ENCODE peak calls at places on chromosomes 4 and X, in eight cellular contexts. A is A549; K is CD8-positive, alpha-beta memory T cell; V is CD4-positive, alpha-beta T cell; P is astrocyte; G is brain microvascular endothelial cell; N is dorsolateral prefrontal cortex; X is RWPE2. I is an unnamed sample.

GRCh38 chr4:183249854-183250253 is 70.2 kb downstream of the CLDN22 start:
- DNase-seq in X (no peak), V (no peak), G (peak), N (no peak), K (no peak), P (peak), A (peak), I (peak)

GRCh38 chr4:55087016-55087929 is 38.1 kb downstream of the KDR start:
- DNase-seq in A (no peak), K (no peak), X (no peak), G (no peak), N (no peak), V (no peak), P (peak), I (no peak)

GRCh38 chrX:107448625-107449468 is 605 bp upstream of the FRMPD3 start:
- DNase-seq in K (no peak), G (no peak), X (no peak), N (no peak), V (no peak), P (no peak), A (peak), I (no peak)

GRCh38 chr4:128528177-128528576 is 240.6 kb upstream of the PGRMC2 start:
- DNase-seq in V (no peak), P (no peak), A (no peak), X (no peak), K (no peak), G (no peak), N (no peak), I (no peak)

GRCh38 chrX:28391528-28391927 is 195.7 kb upstream of the IL1RAPL1 start:
- DNase-seq in G (peak), A (no peak), P (peak), V (no peak), N (no peak), X (no peak), K (no peak), I (peak)

GRCh38 chr4:140099993-140100392 is 54.0 kb downstream of the MAML3 start:
- DNase-seq in V (no peak), N (peak), X (no peak), G (no peak), A (no peak), P (no peak), K (no peak), I (no peak)

GRCh38 chrX:101485212-101486064 is at the start of gene ARMCX4:
- DNase-seq in V (peak), A (no peak), N (peak), K (no peak), P (peak), G (peak), X (no peak), I (peak)

GRCh38 chrX:39226307-39226706 is 425.0 kb downstream of the MID1IP1 start:
- DNase-seq in G (no peak), P (no peak), X (no peak), N (no peak), A (no peak), K (no peak), V (no peak), I (no peak)

GRCh38 chr4:57020467-57021101 is 41.9 kb downstream of the POLR2B start:
- DNase-seq in N (no peak), K (no peak), V (no peak), P (peak), X (no peak), A (no peak), G (peak), I (no peak)

GRCh38 chr4:6023766-6024165 is 5.5 kb upstream of the C4orf50 start:
- DNase-seq in K (no peak), G (no peak), P (no peak), V (no peak), N (no peak), X (no peak), A (no peak), I (no peak)

GRCh38 chr4:2574863-2575262 is 38.4 kb downstream of the FAM193A start:
- DNase-seq in X (no peak), G (no peak), P (no peak), K (no peak), A (no peak), N (no peak), V (no peak), I (no peak)

GRCh38 chr4:36187723-36188333 is 56.5 kb downstream of the ARAP2 start:
- DNase-seq in N (no peak), K (no peak), V (no peak), G (peak), P (peak), X (no peak), A (peak), I (peak)

GRCh38 chr4:92121099-92121498 is 182.7 kb upstream of the GRID2 start:
- DNase-seq in V (no peak), G (no peak), K (no peak), N (no peak), P (peak), X (no peak), A (no peak), I (peak)

GRCh38 chr4:28443786-28444412 is 1583.3 kb downstream of the STIM2 start:
- DNase-seq in A (no peak), N (no peak), G (no peak), V (no peak), K (no peak), X (peak), P (no peak), I (no peak)

GRCh38 chr4:180057891-180058643 is 2185.1 kb upstream of the TENM3 start:
- DNase-seq in K (no peak), G (no peak), V (no peak), N (peak), P (peak), A (peak), X (peak), I (peak)

GRCh38 chr4:1375051-1375721 is 28.2 kb downstream of the UVSSA start:
- DNase-seq in N (no peak), A (no peak), G (no peak), P (no peak), V (no peak), K (no peak), X (peak), I (no peak)

GRCh38 chr4:106497271-106497670 is 128.7 kb upstream of the GIMD1 start:
- DNase-seq in P (no peak), A (no peak), X (no peak), K (no peak), N (no peak), V (no peak), G (no peak), I (no peak)

GRCh38 chr4:54066718-54067129 is 2.3 kb upstream of the CHIC2 start:
- DNase-seq in N (no peak), X (no peak), G (no peak), P (no peak), A (no peak), V (no peak), K (no peak), I (no peak)

GRCh38 chr4:86818845-86819244 is 30.3 kb downstream of the SLC10A6 start:
- DNase-seq in P (no peak), V (no peak), N (no peak), X (no peak), A (no peak), G (no peak), K (no peak), I (no peak)

GRCh38 chr4:186757696-186758330 is 34.2 kb upstream of the FAT1 start:
- DNase-seq in N (no peak), G (no peak), P (no peak), X (no peak), A (no peak), V (no peak), K (no peak), I (no peak)

GRCh38 chr4:123547167-123547817 is 150.7 kb downstream of the SPRY1 start:
- DNase-seq in V (no peak), P (no peak), N (no peak), A (no peak), K (no peak), G (no peak), X (no peak), I (no peak)

GRCh38 chr4:77931452-77932135 is 69.0 kb downstream of the MRPL1 start:
- DNase-seq in G (peak), P (peak), V (no peak), N (no peak), X (no peak), A (no peak), K (no peak), I (peak)

GRCh38 chr4:7101692-7102515 is 34.0 kb upstream of the GRPEL1 start:
- DNase-seq in N (peak), V (peak), A (peak), P (peak), X (no peak), G (peak), K (peak), I (peak)

GRCh38 chr4:120939693-120940092 is 17.2 kb upstream of the PRDM5 start:
- DNase-seq in X (no peak), P (no peak), A (no peak), G (no peak), N (no peak), K (no peak), V (no peak), I (no peak)

GRCh38 chr4:7365472-7366179 is 69.1 kb downstream of the PSAPL1 start:
- DNase-seq in X (no peak), N (peak), G (no peak), V (no peak), A (no peak), K (no peak), P (no peak), I (no peak)

GRCh38 chr4:15234101-15234500 is 193.7 kb upstream of the C1QTNF7 start:
- DNase-seq in V (no peak), N (no peak), G (peak), X (no peak), P (peak), K (no peak), A (no peak), I (no peak)

GRCh38 chr4:154720123-154720522 is 23.7 kb upstream of the LRAT start:
- DNase-seq in X (no peak), V (no peak), P (peak), A (no peak), G (no peak), N (no peak), K (no peak), I (no peak)

GRCh38 chrX:149161438-149162088 is 343.5 kb downstream of the IDS start:
- DNase-seq in X (no peak), N (no peak), V (no peak), G (no peak), A (no peak), P (no peak), K (no peak), I (no peak)

GRCh38 chr4:86977621-86978184 is 42.9 kb downstream of the AFF1 start:
- DNase-seq in P (peak), G (peak), K (no peak), N (no peak), V (no peak), A (peak), X (peak), I (no peak)

GRCh38 chr4:42302348-42302747 is 94.9 kb upstream of the SHISA3 start:
- DNase-seq in N (peak), A (no peak), X (no peak), V (no peak), K (no peak), P (no peak), G (peak), I (peak)

GRCh38 chr4:20538922-20539321 is 161.3 kb upstream of the PACRGL start:
- DNase-seq in K (no peak), X (no peak), G (no peak), N (no peak), A (no peak), P (no peak), V (no peak), I (no peak)

GRCh38 chr4:186685744-186686143 is 37.9 kb downstream of the FAT1 start:
- DNase-seq in X (no peak), A (peak), K (no peak), V (no peak), N (no peak), G (peak), P (peak), I (peak)

GRCh38 chrX:74500067-74500466 is 78.8 kb downstream of the SLC16A2 start:
- DNase-seq in X (no peak), K (no peak), A (no peak), N (no peak), P (no peak), V (no peak), G (no peak), I (no peak)

GRCh38 chr4:37601527-37601926 is 84.6 kb downstream of the RELL1 start:
- DNase-seq in K (no peak), G (peak), V (no peak), N (no peak), X (no peak), P (peak), A (no peak), I (no peak)

GRCh38 chr4:73648478-73648877 is 28.2 kb upstream of the RASSF6 start:
- DNase-seq in N (no peak), P (no peak), A (no peak), V (no peak), K (no peak), X (no peak), G (no peak), I (no peak)

GRCh38 chr4:81622028-81622427 is 150.3 kb upstream of the RASGEF1B start:
- DNase-seq in N (no peak), A (no peak), X (no peak), K (no peak), V (no peak), G (no peak), P (no peak), I (no peak)

GRCh38 chr4:89549907-89550306 is 242.3 kb upstream of the GPRIN3 start:
- DNase-seq in K (no peak), X (no peak), G (no peak), P (no peak), V (no peak), N (no peak), A (no peak), I (peak)

GRCh38 chr4:80005863-80006262 is 67.2 kb downstream of the ANTXR2 start:
- DNase-seq in G (no peak), P (peak), K (no peak), A (no peak), V (no peak), N (no peak), X (no peak), I (no peak)

GRCh38 chrX:3384330-3384729 is 37.9 kb upstream of the MXRA5 start:
- DNase-seq in N (no peak), P (peak), K (no peak), V (no peak), X (no peak), A (no peak), G (peak), I (no peak)

GRCh38 chr4:112859456-112860184 is 189.8 kb upstream of the ANK2 start:
- DNase-seq in X (no peak), V (no peak), N (no peak), K (no peak), P (no peak), G (no peak), A (no peak), I (no peak)
- H3K27ac ChIP-seq in X (no peak), V (no peak), N (peak), K (no peak), P (no peak), G (no peak), A (no peak), I (no peak)

GRCh38 chr4:182143086-182143821 is 99.9 kb upstream of the TENM3 start:
- DNase-seq in A (no peak), X (no peak), N (no peak), V (no peak), K (no peak), G (no peak), P (peak), I (peak)

GRCh38 chr4:182144621-182145359 is 98.4 kb upstream of the TENM3 start:
- DNase-seq in K (no peak), P (no peak), N (no peak), V (no peak), X (no peak), G (no peak), A (no peak), I (peak)

GRCh38 chr4:182145360-182145905 is 97.8 kb upstream of the TENM3 start:
- DNase-seq in G (no peak), A (no peak), N (no peak), V (no peak), K (no peak), X (no peak), P (peak), I (no peak)

GRCh38 chr4:182142146-182143085 is 100.8 kb upstream of the TENM3 start:
- DNase-seq in N (no peak), G (no peak), K (no peak), X (peak), V (no peak), A (no peak), P (peak), I (peak)

GRCh38 chr4:182143822-182144620 is 99.2 kb upstream of the TENM3 start:
- DNase-seq in V (no peak), A (peak), X (peak), G (peak), P (peak), K (no peak), N (no peak), I (peak)
- H3K27ac ChIP-seq in V (no peak), A (peak), X (peak), G (peak), P (peak), K (no peak), N (no peak), I (no peak)

GRCh38 chr4:173752610-173753009 is 222.6 kb upstream of the HAND2 start:
- DNase-seq in V (no peak), N (no peak), G (no peak), X (no peak), P (no peak), A (no peak), K (no peak), I (peak)

GRCh38 chr4:173745765-173746164 is 215.7 kb upstream of the HAND2 start:
- DNase-seq in K (no peak), A (no peak), V (no peak), G (no peak), N (no peak), X (no peak), P (no peak), I (no peak)

GRCh38 chr4:173746424-173746823 is 216.4 kb upstream of the HAND2 start:
- DNase-seq in X (no peak), A (no peak), G (no peak), K (no peak), P (no peak), V (no peak), N (no peak), I (no peak)

GRCh38 chr4:173747537-173748257 is 217.7 kb upstream of the HAND2 start:
- DNase-seq in V (no peak), P (no peak), A (no peak), G (no peak), K (no peak), N (no peak), X (no peak), I (no peak)

DNA sequence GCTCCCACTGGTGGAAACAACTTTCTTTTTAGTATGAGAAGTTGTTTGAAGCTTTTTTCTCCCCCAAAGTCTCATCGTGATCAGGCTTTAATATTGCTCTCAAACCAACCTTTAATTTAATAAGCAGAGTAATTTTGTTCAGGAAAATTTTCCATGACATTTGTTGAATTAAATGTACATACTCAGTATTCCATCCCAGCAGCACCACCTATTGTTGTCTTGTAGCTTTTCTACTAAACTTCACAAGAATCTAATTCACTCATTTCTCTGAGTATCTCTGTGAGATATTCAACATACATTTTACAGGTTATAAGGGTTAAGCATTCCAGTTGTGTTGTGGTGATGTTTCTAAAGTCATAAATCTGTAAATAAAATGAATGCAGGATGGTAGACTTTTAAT is 218.3 kb upstream of the HAND2 start:
- DNase-seq in N (no peak), K (no peak), A (no peak), X (no peak), P (no peak), G (no peak), V (no peak), I (peak)
- H3K27ac ChIP-seq in N (no peak), K (no peak), A (no peak), X (no peak), P (no peak), G (no peak), V (no peak), I (no peak)

DNA sequence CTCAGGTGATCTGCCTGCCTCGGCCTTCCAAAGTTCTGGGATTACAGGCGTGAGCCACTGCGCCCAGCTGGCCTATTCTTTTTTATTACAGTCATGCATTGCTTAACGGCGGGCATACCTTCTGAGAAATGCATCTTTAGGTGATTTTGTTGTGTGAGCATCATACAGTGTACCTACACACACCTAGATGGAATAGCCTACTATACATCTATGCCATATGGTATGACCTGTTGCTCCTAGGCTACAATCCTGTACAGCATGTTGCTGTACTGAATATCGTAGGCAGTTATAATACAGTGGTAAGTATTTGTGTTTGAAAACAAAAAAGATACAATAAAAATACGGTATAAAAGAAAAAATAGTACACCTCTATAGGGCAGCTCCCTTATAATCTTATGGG is 6.0 kb downstream of the STAG2 start:
- DNase-seq in X (no peak), K (no peak), N (no peak), A (no peak), P (no peak), V (no peak), G (no peak), I (no peak)
- H3K27ac ChIP-seq in X (no peak), K (no peak), N (no peak), A (no peak), P (no peak), V (no peak), G (no peak), I (no peak)